ENCODE peak calls at places on chromosomes 4 and X, in seven cellular contexts. C is kidney, Y is endodermal cell, P is GM12878, E is heart right ventricle, F is adrenal gland, K is Peyer's patch. U is an unnamed sample. For H3K9me3, the result is how much of the 10 kb centered on the place peaks cover.

GRCh38 chr4:177239878-177240277 is 69.8 kb upstream of the NEIL3 start:
- DNase-seq in C (no peak), Y (no peak), P (no peak), E (no peak), F (no peak), K (no peak), U (no peak)

GRCh38 chrX:69027181-69028005 is 137.9 kb downstream of the PJA1 start:
- DNase-seq in C (no peak), Y (peak), P (no peak), E (no peak), F (no peak), K (no peak), U (peak)

GRCh38 chr4:177008071-177008835 is 215.5 kb upstream of the VEGFC start:
- DNase-seq in C (no peak), Y (no peak), P (no peak), E (no peak), F (no peak), K (no peak), U (no peak)

GRCh38 chrX:24946369-24946768 is 69.4 kb downstream of the ARX start:
- DNase-seq in C (no peak), Y (no peak), P (no peak), E (no peak), F (no peak), K (no peak), U (no peak)

GRCh38 chr4:126071346-126072333 is 756.9 kb downstream of the FAT4 start:
- DNase-seq in C (no peak), Y (no peak), P (no peak), E (no peak), F (no peak), K (no peak), U (peak)

GRCh38 chr4:184348311-184349233 is 125.8 kb downstream of the IRF2 start:
- DNase-seq in C (peak), Y (peak), P (peak), E (peak), F (peak), K (no peak), U (peak)

GRCh38 chrX:35711281-35711680 is 86.9 kb upstream of the MAGEB16 start:
- DNase-seq in C (no peak), Y (no peak), P (no peak), E (no peak), F (no peak), K (no peak), U (no peak)

GRCh38 chr4:81550005-81550896 is 78.5 kb upstream of the RASGEF1B start:
- DNase-seq in C (peak), Y (peak), P (no peak), E (no peak), F (no peak), K (no peak), U (no peak)

GRCh38 chrX:48665991-48666390 is 17.6 kb upstream of the WAS start:
- DNase-seq in C (no peak), Y (no peak), P (no peak), E (no peak), F (no peak), K (no peak), U (no peak)

GRCh38 chrX:30388325-30388724 is 79.1 kb upstream of the NR0B1 start:
- DNase-seq in C (no peak), Y (no peak), P (no peak), E (no peak), F (no peak), K (no peak), U (no peak)

GRCh38 chr4:177393236-177393635 is 49.0 kb downstream of the AGA start:
- DNase-seq in C (no peak), Y (no peak), P (no peak), E (no peak), F (no peak), K (no peak), U (no peak)

GRCh38 chrX:13651150-13651549 is 1.8 kb upstream of the TCEANC start:
- DNase-seq in C (no peak), Y (no peak), P (no peak), E (no peak), F (no peak), K (no peak), U (no peak)

GRCh38 chr4:37567781-37568180 is 118.4 kb downstream of the RELL1 start:
- DNase-seq in C (no peak), Y (no peak), P (no peak), E (no peak), F (no peak), K (no peak), U (no peak)

GRCh38 chr4:94329933-94330332 is 12.7 kb downstream of the HPGDS start:
- DNase-seq in C (no peak), Y (no peak), P (no peak), E (no peak), F (no peak), K (no peak), U (no peak)

GRCh38 chr4:151651496-151651895 is 109.3 kb downstream of the GATB start:
- DNase-seq in C (no peak), Y (no peak), P (no peak), E (no peak), F (no peak), K (no peak), U (no peak)

GRCh38 chrX:128781506-128781905 is 729.3 kb upstream of the ACTRT1 start:
- DNase-seq in C (peak), Y (peak), P (no peak), E (no peak), F (peak), K (no peak), U (peak)

GRCh38 chr4:3254302-3255131 is 5.6 kb downstream of the MSANTD1 start:
- DNase-seq in C (peak), Y (peak), P (no peak), E (no peak), F (no peak), K (no peak), U (no peak)

GRCh38 chr4:15504041-15504440 is 34.4 kb downstream of the CC2D2A start:
- DNase-seq in C (no peak), Y (no peak), P (no peak), E (no peak), F (no peak), K (no peak), U (no peak)

GRCh38 chrX:7028246-7028645 is 119.3 kb upstream of the STS start:
- DNase-seq in C (no peak), Y (no peak), P (no peak), E (no peak), F (no peak), K (no peak), U (no peak)

GRCh38 chr4:14627038-14627437 is 375.2 kb upstream of the CPEB2 start:
- DNase-seq in C (no peak), Y (no peak), P (no peak), E (no peak), F (no peak), K (no peak), U (no peak)

GRCh38 chr4:81260443-81261102 is 45.6 kb upstream of the PRKG2 start:
- DNase-seq in C (no peak), Y (peak), P (no peak), E (no peak), F (no peak), K (no peak), U (no peak)

GRCh38 chr4:74934016-74934821 is 1.3 kb downstream of the PARM1 start:
- DNase-seq in C (no peak), Y (peak), P (no peak), E (peak), F (peak), K (peak), U (peak)

GRCh38 chr4:4480685-4481393 is 61.0 kb downstream of the STX18 start:
- DNase-seq in C (no peak), Y (no peak), P (no peak), E (no peak), F (no peak), K (no peak), U (no peak)

GRCh38 chr4:13860126-13860525 is 232.6 kb upstream of the BOD1L1 start:
- DNase-seq in C (no peak), Y (peak), P (no peak), E (no peak), F (no peak), K (no peak), U (no peak)

GRCh38 chrX:144275403-144275802 is 391.5 kb downstream of the UBE2NL start:
- DNase-seq in C (no peak), Y (no peak), P (no peak), E (no peak), F (no peak), K (no peak), U (no peak)
- H3K9me3 ChIP-seq in C (under half), Y (under half), P (under half), E (under half), F (under half), K (under half), U (under half)

DNA sequence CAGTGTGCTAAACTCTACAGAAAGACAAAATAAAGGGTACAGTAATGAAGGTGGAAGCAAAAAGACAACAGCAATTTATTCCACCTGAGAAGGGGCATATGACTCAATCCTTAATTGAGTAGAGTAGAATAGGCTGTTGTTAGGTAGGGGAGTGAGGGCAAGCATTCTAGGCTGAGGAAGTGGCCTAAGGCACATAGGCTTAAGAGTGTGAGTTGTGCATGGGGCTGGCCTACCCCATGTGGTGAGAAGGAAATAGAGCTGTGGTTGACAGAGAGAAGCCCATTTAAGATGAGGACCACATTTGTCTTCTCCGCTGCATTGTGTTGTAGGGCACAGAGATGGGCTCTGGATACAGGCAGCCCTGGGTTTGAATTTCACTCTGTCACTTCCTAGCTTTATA is 3.4 kb upstream of the ZCCHC18 start:
- DNase-seq in C (no peak), Y (no peak), P (no peak), E (no peak), F (no peak), K (no peak), U (no peak)
- H3K9me3 ChIP-seq in C (under half), Y (under half), P (under half), E (under half), F (under half), K (under half), U (under half)

GRCh38 chr4:174983128-174983750 is 65.1 kb downstream of the ADAM29 start:
- DNase-seq in C (no peak), Y (no peak), P (no peak), E (no peak), F (no peak), K (no peak), U (no peak)
- H3K9me3 ChIP-seq in C (under half), Y (under half), P (under half), E (under half), F (under half), K (under half), U (under half)

DNA sequence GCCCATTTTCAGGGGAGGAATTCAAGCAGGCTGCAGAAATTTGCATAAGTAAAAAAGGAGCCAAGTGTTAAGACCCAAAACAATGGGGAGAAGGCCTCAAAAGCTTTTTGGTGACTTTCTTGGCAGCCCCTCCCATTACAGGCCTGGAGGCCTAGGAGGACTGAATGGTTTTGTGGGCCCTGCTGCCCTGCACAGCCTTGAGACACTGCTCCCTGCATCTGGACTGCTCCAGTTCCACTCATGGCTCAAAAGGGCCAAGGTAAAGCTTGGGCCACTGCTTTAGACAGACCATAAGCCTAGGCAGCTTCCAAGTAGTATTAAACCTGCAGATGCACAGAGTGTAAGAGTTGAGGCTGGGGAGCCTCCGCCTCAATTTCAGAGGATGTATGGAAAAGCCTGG is 501.6 kb downstream of the MID1IP1 start:
- DNase-seq in C (no peak), Y (no peak), P (no peak), E (no peak), F (no peak), K (no peak), U (no peak)
- H3K9me3 ChIP-seq in C (under half), Y (under half), P (under half), E (under half), F (under half), K (under half), U (under half)

GRCh38 chr4:24932831-24933230 is 20.0 kb upstream of the CCDC149 start:
- DNase-seq in C (no peak), Y (no peak), P (no peak), E (no peak), F (no peak), K (no peak), U (no peak)
- H3K9me3 ChIP-seq in C (under half), Y (under half), P (under half), E (under half), F (under half), K (under half), U (under half)

GRCh38 chrX:58025979-58026378 is 115.7 kb upstream of the ZXDA start:
- DNase-seq in C (no peak), Y (peak), P (no peak), E (no peak), F (peak), K (peak), U (peak)
- H3K9me3 ChIP-seq in C (under half), Y (under half), P (under half), E (under half), F (under half), K (under half), U (under half)

U was measured in stomach.